ENCODE peak calls at places on chromosomes 11 and 22, in six cellular contexts. Q, F, W, T, L and P are unnamed samples.

GRCh38 chr11:133991101-133991500 is 34.3 kb upstream of the IGSF9B start:
- DNase-seq in Q (no peak), F (no peak), W (no peak), T (no peak), L (no peak), P (no peak)

GRCh38 chr22:45518580-45518991 is 15.9 kb downstream of the FBLN1 start:
- DNase-seq in Q (no peak), F (no peak), W (no peak), T (no peak), L (peak), P (no peak)

GRCh38 chr11:134512791-134513538 is 100.9 kb upstream of the B3GAT1 start:
- DNase-seq in Q (no peak), F (no peak), W (no peak), T (no peak), L (no peak), P (no peak)

GRCh38 chr11:117430293-117430955 is 102.8 kb downstream of the CEP164 start:
- DNase-seq in Q (no peak), F (no peak), W (no peak), T (no peak), L (no peak), P (no peak)

GRCh38 chr11:124482362-124483147 is 37.1 kb upstream of the OR8B8 start:
- DNase-seq in Q (no peak), F (peak), W (no peak), T (no peak), L (no peak), P (no peak)

GRCh38 chr11:85137597-85137996 is 489.5 kb downstream of the DLG2 start:
- DNase-seq in Q (no peak), F (no peak), W (no peak), T (no peak), L (no peak), P (no peak)

GRCh38 chr11:31045335-31045734 is 324.2 kb downstream of the DCDC1 start:
- DNase-seq in Q (no peak), F (no peak), W (no peak), T (no peak), L (peak), P (no peak)

GRCh38 chr11:12195773-12196172 is 85.4 kb downstream of the MICAL2 start:
- DNase-seq in Q (peak), F (peak), W (no peak), T (no peak), L (no peak), P (no peak)

GRCh38 chr11:66457826-66458225 is 8.9 kb upstream of the PELI3 start:
- DNase-seq in Q (no peak), F (no peak), W (no peak), T (no peak), L (no peak), P (no peak)

GRCh38 chr22:42906605-42907338 is 49.7 kb upstream of the ARFGAP3 start:
- DNase-seq in Q (no peak), F (no peak), W (no peak), T (no peak), L (no peak), P (no peak)

GRCh38 chr11:86091566-86091965 is 22.7 kb upstream of the PICALM start:
- DNase-seq in Q (no peak), F (no peak), W (no peak), T (no peak), L (no peak), P (no peak)

GRCh38 chr11:19880088-19880345 is 167.4 kb downstream of the NAV2 start:
- DNase-seq in Q (no peak), F (no peak), W (no peak), T (no peak), L (no peak), P (no peak)

GRCh38 chr22:26669060-26669481 is 11.7 kb downstream of the MIAT start:
- DNase-seq in Q (no peak), F (no peak), W (peak), T (no peak), L (peak), P (no peak)

GRCh38 chr11:76700177-76701100 is 29.9 kb upstream of the LRRC32 start:
- DNase-seq in Q (no peak), F (peak), W (no peak), T (no peak), L (peak), P (no peak)

GRCh38 chr11:126257764-126258163 is 10.9 kb downstream of the SRPRA start:
- DNase-seq in Q (no peak), F (no peak), W (no peak), T (no peak), L (no peak), P (no peak)

GRCh38 chr11:971731-972365 is 46.2 kb downstream of the AP2A2 start:
- DNase-seq in Q (no peak), F (no peak), W (no peak), T (no peak), L (no peak), P (no peak)

GRCh38 chr11:114354076-114354475 is 46.2 kb downstream of the C11orf71 start:
- DNase-seq in Q (no peak), F (peak), W (no peak), T (no peak), L (no peak), P (no peak)

GRCh38 chr11:61883327-61883726 is 8.0 kb downstream of the FADS3 start:
- DNase-seq in Q (no peak), F (no peak), W (no peak), T (no peak), L (no peak), P (no peak)

GRCh38 chr11:68658661-68659060 is 25.7 kb upstream of the GAL start:
- DNase-seq in Q (no peak), F (no peak), W (no peak), T (no peak), L (no peak), P (no peak)

GRCh38 chr22:44037519-44038370 is 13.6 kb downstream of the PARVB start:
- DNase-seq in Q (no peak), F (no peak), W (no peak), T (no peak), L (no peak), P (no peak)

GRCh38 chr11:86395061-86395551 is 20.4 kb downstream of the CCDC81 start:
- DNase-seq in Q (no peak), F (no peak), W (no peak), T (no peak), L (no peak), P (no peak)

GRCh38 chr22:29478326-29479276 is 1.4 kb upstream of the NEFH start:
- DNase-seq in Q (no peak), F (peak), W (peak), T (no peak), L (no peak), P (no peak)

GRCh38 chr11:128172046-128172878 is 415.1 kb downstream of the ETS1 start:
- DNase-seq in Q (peak), F (peak), W (peak), T (peak), L (peak), P (peak)

GRCh38 chr11:12118940-12119339 is 8.6 kb downstream of the MICAL2 start:
- DNase-seq in Q (no peak), F (no peak), W (no peak), T (no peak), L (no peak), P (no peak)

GRCh38 chr22:46731246-46732040 is 6.6 kb downstream of the CERK start:
- DNase-seq in Q (no peak), F (no peak), W (peak), T (no peak), L (peak), P (no peak)

GRCh38 chr11:105226062-105226461 is 86.5 kb upstream of the CARD18 start:
- DNase-seq in Q (no peak), F (no peak), W (no peak), T (no peak), L (no peak), P (no peak)

GRCh38 chr11:112087212-112087611 is 539 bp downstream of the SDHD start:
- DNase-seq in Q (no peak), F (no peak), W (no peak), T (no peak), L (no peak), P (no peak)

GRCh38 chr11:117861151-117862018 is 15.1 kb downstream of the FXYD6 start:
- DNase-seq in Q (no peak), F (no peak), W (peak), T (no peak), L (no peak), P (no peak)

GRCh38 chr11:71251761-71252433 is 480 bp downstream of the SHANK2 start:
- DNase-seq in Q (peak), F (peak), W (peak), T (no peak), L (no peak), P (no peak)

GRCh38 chr11:105935791-105936190 is 86.2 kb downstream of the MSANTD4 start:
- DNase-seq in Q (no peak), F (no peak), W (no peak), T (no peak), L (no peak), P (no peak)

GRCh38 chr11:58592760-58593472 is 14.1 kb downstream of the ZFP91 start:
- DNase-seq in Q (no peak), F (no peak), W (no peak), T (no peak), L (no peak), P (no peak)

GRCh38 chr22:24928322-24928721 is 18.2 kb downstream of the LHFPL7 start:
- DNase-seq in Q (no peak), F (no peak), W (no peak), T (no peak), L (no peak), P (no peak)

GRCh38 chr22:22788460-22789037 is 99.1 kb upstream of the IGLL5 start:
- DNase-seq in Q (no peak), F (no peak), W (no peak), T (no peak), L (no peak), P (no peak)

GRCh38 chr11:13680501-13681264 is 12.2 kb downstream of the FAR1 start:
- DNase-seq in Q (no peak), F (no peak), W (no peak), T (no peak), L (no peak), P (peak)

GRCh38 chr11:15956302-15956701 is 400.0 kb downstream of the SOX6 start:
- DNase-seq in Q (no peak), F (no peak), W (no peak), T (no peak), L (no peak), P (no peak)

GRCh38 chr11:15958939-15959338 is 397.4 kb downstream of the SOX6 start:
- DNase-seq in Q (no peak), F (no peak), W (no peak), T (no peak), L (no peak), P (no peak)

GRCh38 chr11:15955595-15955994 is 400.8 kb downstream of the SOX6 start:
- DNase-seq in Q (no peak), F (no peak), W (no peak), T (no peak), L (no peak), P (no peak)

DNA sequence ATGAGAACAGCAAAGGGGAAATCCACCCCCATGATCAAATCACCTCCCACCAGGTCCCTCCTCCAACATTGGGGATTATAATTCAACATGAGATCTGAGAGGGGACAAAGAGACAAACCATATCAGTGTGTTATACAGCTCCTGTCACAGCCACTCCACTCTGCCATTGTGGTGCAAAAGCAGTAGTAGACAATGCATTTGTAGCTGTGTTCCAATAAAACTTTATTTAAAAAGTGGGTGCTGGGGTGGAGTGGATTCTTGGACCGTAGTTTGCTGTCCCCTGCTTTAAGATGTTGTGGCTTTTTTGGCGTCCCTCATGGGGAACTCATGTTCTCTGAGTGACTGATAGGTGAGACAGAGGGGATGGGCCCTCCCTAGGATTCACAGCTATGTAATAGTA is 399.1 kb downstream of the SOX6 start:
- DNase-seq in Q (no peak), F (no peak), W (no peak), T (no peak), L (no peak), P (no peak)
- TF ChIP-seq TAF1 in Q (no peak), F (no peak), W (no peak), T (no peak), L (no peak), P (no peak)

GRCh38 chr11:74179234-74180126 is 8.4 kb downstream of the PPME1 start:
- DNase-seq in Q (no peak), F (no peak), W (no peak), T (no peak), L (no peak), P (no peak)
- TF ChIP-seq POLR2A in Q (no peak), F (no peak), W (no peak), T (no peak), L (no peak), P (no peak)

DNA sequence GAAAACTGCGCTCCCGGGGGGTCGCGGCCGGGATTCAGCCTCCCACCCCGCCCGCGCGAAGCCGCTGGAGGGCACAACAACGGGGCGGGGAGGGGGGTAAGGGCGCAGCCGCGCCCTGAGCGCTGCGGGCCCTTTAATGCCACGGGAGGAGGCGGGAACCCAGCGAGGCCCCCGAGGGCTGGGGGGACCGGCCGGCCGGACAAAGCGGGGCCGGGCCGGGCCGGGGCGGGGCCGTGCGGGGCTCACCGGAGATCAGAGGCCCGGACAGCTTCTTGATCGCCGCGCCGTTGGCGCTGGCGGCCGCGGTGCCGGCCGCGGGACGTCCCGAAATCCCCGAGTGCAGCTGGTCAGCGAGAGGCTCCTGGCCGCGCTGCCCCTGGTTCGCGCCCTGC is 1.2 kb downstream of the CDKN1C start:
- DNase-seq in Q (no peak), F (peak), W (no peak), T (no peak), L (no peak), P (no peak)
- TF ChIP-seq POLR2AphosphoS5 in Q (no peak), F (no peak), W (no peak), T (no peak), L (no peak), P (no peak)

DNA sequence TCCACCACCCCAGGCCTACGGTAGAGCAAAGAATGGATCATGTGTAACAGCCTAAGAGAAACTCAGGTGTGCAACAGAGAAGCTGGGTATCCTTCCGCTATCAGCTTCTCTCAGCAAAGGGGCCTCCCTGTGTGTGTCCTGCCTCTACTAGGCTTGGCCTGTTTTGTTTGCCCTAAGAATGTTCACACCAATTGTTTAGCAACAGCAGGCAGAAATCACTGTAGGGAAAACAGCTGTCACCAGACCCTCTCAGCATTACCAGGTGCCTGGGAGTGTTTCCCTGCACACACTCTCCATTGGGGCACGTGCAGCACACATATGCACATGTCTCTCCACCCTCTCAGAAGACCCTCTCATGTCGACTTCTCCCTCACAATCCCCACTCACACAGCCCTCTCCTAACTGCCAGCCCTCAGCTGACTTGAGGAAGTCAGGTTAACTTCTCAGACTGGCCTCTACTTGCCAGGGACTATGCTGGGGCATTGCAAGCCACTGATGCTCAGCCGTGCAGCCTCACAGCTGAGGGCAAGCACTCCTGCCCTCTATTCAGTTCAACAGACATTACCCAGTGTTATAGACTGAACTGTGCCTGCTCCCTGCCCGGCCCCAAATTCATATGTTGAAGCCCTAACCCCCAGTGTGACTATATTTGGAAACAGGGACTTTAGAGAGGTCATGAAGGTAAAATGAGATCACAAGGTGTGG is 97.6 kb downstream of the TRIM29 start:
- DNase-seq in Q (no peak), F (no peak), W (peak), T (no peak), L (no peak), P (no peak)
- TF ChIP-seq TAF1 in Q (no peak), F (no peak), W (no peak), T (no peak), L (no peak), P (no peak)

GRCh38 chr22:20862540-20862939 is 3.7 kb downstream of the SNAP29 start:
- DNase-seq in Q (no peak), F (no peak), W (no peak), T (no peak), L (no peak), P (no peak)

GRCh38 chr22:20859615-20860014 is 808 bp downstream of the SNAP29 start:
- DNase-seq in Q (no peak), F (no peak), W (no peak), T (no peak), L (no peak), P (no peak)

GRCh38 chr22:20857838-20858614 is 585 bp downstream of the PI4KA start:
- DNase-seq in Q (peak), F (peak), W (peak), T (peak), L (peak), P (peak)

GRCh38 chr22:20857247-20857643 is 1.4 kb downstream of the PI4KA start:
- DNase-seq in Q (no peak), F (no peak), W (no peak), T (no peak), L (no peak), P (no peak)

GRCh38 chr22:20858615-20859416 is at the start of the genes PI4KA and SNAP29:
- DNase-seq in Q (peak), F (peak), W (peak), T (peak), L (peak), P (peak)
- TF ChIP-seq POLR2A in Q (peak), F (no peak), W (no peak), T (peak), L (no peak), P (peak)

GRCh38 chr22:49962751-49963646 is 2.4 kb downstream of the PIM3 start:
- DNase-seq in Q (no peak), F (no peak), W (no peak), T (no peak), L (no peak), P (no peak)

GRCh38 chr22:49961601-49962011 is 1.0 kb downstream of the PIM3 start:
- DNase-seq in Q (no peak), F (no peak), W (no peak), T (no peak), L (no peak), P (no peak)

GRCh38 chr22:49963647-49964026 is 3.1 kb downstream of the PIM3 start:
- DNase-seq in Q (no peak), F (no peak), W (no peak), T (no peak), L (no peak), P (no peak)

GRCh38 chr22:49960967-49961600 is 512 bp downstream of the PIM3 start:
- DNase-seq in Q (no peak), F (peak), W (peak), T (no peak), L (no peak), P (no peak)

DNA sequence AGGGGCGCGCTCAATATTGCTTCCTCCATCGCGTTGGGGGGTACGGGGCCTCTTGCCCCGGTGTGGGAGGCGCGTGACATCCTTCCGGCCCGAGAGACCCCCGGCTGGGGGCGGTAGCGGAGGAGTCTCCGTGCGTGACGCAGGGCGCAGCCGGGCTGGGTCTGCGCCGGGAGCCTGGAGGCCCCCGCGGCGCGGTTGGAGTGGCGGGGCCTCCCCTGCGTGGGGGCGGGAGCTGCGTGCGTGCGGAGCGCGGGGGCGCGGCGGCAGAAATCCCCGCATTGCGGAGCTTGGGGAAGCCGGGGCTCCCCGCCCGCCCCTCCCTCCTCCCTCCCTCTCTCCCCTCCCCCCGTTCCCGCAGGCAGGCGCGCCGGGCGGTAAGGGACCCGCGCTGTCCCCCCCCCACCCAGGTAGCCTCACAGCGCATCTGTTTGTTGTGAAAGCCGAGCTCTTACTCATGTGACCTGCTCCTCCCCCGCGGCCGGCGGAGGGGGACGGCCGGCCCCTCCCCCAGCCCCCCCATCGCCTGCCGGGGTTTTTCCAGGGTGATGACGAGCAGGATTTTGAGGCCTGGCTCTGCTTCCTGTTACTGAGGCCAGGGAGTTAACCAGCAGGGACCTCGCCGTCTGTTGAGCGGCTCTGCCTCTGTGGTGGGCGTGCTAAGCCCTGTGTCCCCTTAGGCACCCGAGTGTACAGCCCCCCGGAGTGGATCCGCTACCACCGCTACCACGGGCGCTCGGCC is 1.6 kb downstream of the PIM3 start:
- DNase-seq in Q (peak), F (peak), W (peak), T (no peak), L (peak), P (peak)
- TF ChIP-seq POLR2AphosphoS5 in Q (no peak), F (no peak), W (no peak), T (peak), L (peak), P (peak)

DNA sequence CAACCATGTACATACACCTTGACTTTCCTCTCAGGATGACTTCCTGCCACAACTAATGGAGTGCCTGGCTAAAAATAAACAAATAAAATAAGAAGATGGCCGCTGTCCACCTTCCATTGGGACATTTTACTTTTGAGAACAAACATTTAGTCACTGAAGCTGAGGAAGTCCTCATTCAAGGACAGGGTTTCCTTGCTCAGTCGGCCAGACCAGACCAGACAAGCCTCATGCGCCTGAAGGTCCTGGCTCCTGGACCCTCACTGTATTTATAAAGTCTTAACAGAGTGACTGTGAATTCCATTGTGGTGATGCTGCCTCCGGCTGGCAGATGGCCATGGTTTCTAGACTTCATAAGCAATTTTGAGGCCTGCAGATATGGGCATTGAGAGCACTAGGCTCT is 114.5 kb downstream of the MAML2 start:
- DNase-seq in Q (no peak), F (no peak), W (no peak), T (no peak), L (peak), P (no peak)
- TF ChIP-seq TAF1 in Q (no peak), F (no peak), W (no peak), T (no peak), L (no peak), P (no peak)